ENCODE peak calls at places on chromosome 2, in five cellular contexts. J is CD4-positive, CD25-positive, alpha-beta regulatory T cell; Y is A673; T is AG04450; E is spleen. M is an unnamed sample. For H3K27me3, the result is how much of the 10 kb centered on the place peaks cover.

GRCh38 chr2:215347878-215348277 is 36.0 kb downstream of the ATIC start:
- DNase-seq in J (no peak), Y (no peak), T (no peak), E (no peak), M (no peak)

GRCh38 chr2:222548997-222549396 is 106.9 kb downstream of the FARSB start:
- DNase-seq in J (no peak), Y (peak), T (no peak), E (no peak), M (no peak)

GRCh38 chr2:233470839-233471238 is 95.7 kb downstream of the USP40 start:
- DNase-seq in J (no peak), Y (no peak), T (no peak), E (no peak), M (no peak)

GRCh38 chr2:56082665-56083064 is 101.1 kb upstream of the CCDC85A start:
- DNase-seq in J (no peak), Y (no peak), T (no peak), E (no peak), M (no peak)

GRCh38 chr2:237257471-237257951 is 156.5 kb downstream of the COL6A3 start:
- DNase-seq in J (no peak), Y (no peak), T (no peak), E (no peak), M (no peak)

GRCh38 chr2:168974370-168974769 is 56.8 kb downstream of the ABCB11 start:
- DNase-seq in J (no peak), Y (peak), T (no peak), E (no peak), M (no peak)

GRCh38 chr2:2938481-2938880 is 439.1 kb downstream of the EIPR1 start:
- DNase-seq in J (no peak), Y (no peak), T (no peak), E (no peak), M (no peak)

GRCh38 chr2:84297155-84297554 is 161.9 kb downstream of the SUCLG1 start:
- DNase-seq in J (no peak), Y (no peak), T (no peak), E (no peak), M (no peak)

GRCh38 chr2:236762628-236763027 is 193.0 kb downstream of the ACKR3 start:
- DNase-seq in J (no peak), Y (no peak), T (no peak), E (no peak), M (no peak)

GRCh38 chr2:40287201-40287600 is 164.7 kb downstream of the SLC8A1 start:
- DNase-seq in J (no peak), Y (no peak), T (peak), E (no peak), M (no peak)

GRCh38 chr2:172821370-172822338 is 86.0 kb downstream of the RAPGEF4 start:
- DNase-seq in J (no peak), Y (no peak), T (no peak), E (no peak), M (no peak)

DNA sequence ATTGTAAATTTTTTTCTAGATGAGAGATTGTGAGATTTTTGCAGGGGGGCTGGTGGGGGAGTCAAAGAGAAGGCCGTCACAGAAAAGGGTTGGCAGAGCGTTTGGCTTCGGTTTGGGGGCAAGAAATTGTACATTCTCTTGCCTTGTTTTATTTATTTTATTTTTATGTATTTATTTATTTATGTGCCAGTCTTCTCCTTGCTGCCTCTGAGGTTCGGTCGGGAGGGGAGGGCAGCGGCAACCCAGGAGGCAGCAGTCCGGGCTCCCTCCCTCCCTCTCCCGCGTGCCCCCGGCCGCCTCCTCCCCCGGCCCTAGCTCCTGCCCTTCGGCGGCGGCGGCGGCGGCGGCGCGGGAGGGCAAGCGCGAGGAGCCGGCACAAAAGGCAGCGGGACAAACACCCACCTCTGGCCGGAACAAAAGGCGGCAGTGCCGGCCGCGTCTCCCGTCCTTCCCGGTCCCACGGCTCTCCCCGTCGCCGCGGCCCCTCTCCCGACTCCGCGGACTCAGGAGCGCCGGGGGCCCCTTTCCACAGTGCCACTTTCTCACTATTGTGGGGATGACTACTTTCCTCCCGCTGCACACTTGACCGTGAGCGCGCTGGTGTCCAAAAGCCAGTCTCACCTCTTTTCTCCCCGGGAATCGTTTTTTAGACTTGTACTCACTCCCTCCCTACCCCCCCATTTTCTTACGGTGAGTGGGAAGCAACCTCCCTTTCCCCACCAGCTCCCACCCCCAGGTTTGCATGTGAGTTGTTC is 1.2 kb downstream of the BCL11A start:
- DNase-seq in J (no peak), Y (no peak), T (no peak), E (peak), M (no peak)
- H3K27me3 ChIP-seq in J (under half), Y (half or more), T (under half), E (under half), M (under half)

GRCh38 chr2:129056309-129056958 is 737.8 kb upstream of the HS6ST1 start:
- DNase-seq in J (no peak), Y (no peak), T (no peak), E (peak), M (no peak)
- H3K27ac ChIP-seq in J (no peak), Y (no peak), T (no peak), E (no peak), M (no peak)

GRCh38 chr2:239177325-239177724 is 223.5 kb downstream of the HDAC4 start:
- DNase-seq in J (no peak), Y (no peak), T (no peak), E (no peak), M (no peak)

GRCh38 chr2:239178484-239178883 is 222.3 kb downstream of the HDAC4 start:
- DNase-seq in J (no peak), Y (no peak), T (no peak), E (peak), M (no peak)

GRCh38 chr2:239179851-239180371 is 220.9 kb downstream of the HDAC4 start:
- DNase-seq in J (no peak), Y (no peak), T (no peak), E (peak), M (no peak)

GRCh38 chr2:239178954-239179353 is 221.9 kb downstream of the HDAC4 start:
- DNase-seq in J (no peak), Y (no peak), T (no peak), E (peak), M (no peak)

DNA sequence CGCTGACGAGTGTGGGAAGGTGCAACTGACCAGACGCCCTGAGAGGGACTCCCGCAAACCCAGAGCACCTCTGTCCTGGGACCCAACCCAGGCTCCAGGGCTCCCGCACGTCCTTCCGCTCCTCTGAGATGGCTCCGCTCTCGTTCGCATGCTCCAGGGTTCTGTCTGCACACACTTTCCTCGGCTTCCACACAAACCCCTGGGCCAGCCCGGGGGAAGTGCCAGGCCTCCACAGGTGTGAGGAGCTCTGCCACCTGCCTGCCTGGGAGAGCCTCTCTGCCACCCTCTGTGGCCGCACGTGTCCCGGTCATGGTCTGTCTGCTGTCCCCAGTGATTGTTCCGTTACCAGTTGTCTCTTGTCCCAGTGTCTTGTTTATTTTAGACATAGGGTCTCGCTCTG is 222.9 kb downstream of the HDAC4 start:
- DNase-seq in J (no peak), Y (no peak), T (no peak), E (peak), M (no peak)
- H3K27me3 ChIP-seq in J (under half), Y (under half), T (under half), E (under half), M (under half)

GRCh38 chr2:147227313-147227712 is 617.5 kb upstream of the ACVR2A start:
- DNase-seq in J (no peak), Y (no peak), T (no peak), E (no peak), M (no peak)

GRCh38 chr2:147231607-147232006 is 613.2 kb upstream of the ACVR2A start:
- DNase-seq in J (no peak), Y (no peak), T (no peak), E (no peak), M (no peak)

GRCh38 chr2:147236601-147237000 is 608.2 kb upstream of the ACVR2A start:
- DNase-seq in J (no peak), Y (no peak), T (no peak), E (no peak), M (no peak)

GRCh38 chr2:147231081-147231480 is 613.7 kb upstream of the ACVR2A start:
- DNase-seq in J (no peak), Y (no peak), T (no peak), E (no peak), M (no peak)

DNA sequence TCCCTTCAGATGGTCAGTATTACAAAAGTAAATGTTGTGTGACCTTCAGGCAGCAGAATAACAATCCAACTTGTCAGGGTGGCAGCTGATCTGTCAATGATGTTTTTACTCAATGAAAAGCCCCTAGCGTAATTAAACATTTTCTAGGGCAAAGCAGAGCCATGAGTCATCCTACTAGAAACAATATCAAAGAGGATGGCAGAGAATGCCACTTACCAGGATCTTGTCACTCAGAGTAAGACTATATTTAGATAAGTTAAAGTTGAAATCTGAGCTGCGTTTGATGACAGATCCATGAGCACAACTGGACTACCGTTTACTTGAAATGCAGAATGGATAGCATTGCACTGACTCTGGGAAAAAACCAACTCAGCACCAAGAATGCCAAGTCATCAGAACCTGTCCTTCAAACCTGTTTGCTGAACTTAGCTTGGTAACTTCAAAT is 612.6 kb upstream of the ACVR2A start:
- DNase-seq in J (no peak), Y (peak), T (no peak), E (no peak), M (no peak)
- H3K27ac ChIP-seq in J (no peak), Y (no peak), T (no peak), E (no peak), M (no peak)

M was measured in HL-60.